ENCODE peak calls at places on chromosome 1, in nine cellular contexts. A is stimulated activated CD4-positive, alpha-beta T cell treated with anti-CD3 and anti-CD28 coated beads, Interleukin-1b, Interleukin-23, amount 100 ng/mL, for 4 hours; B is activated CD4-positive, alpha-beta T cell treated with anti-CD3 and anti-CD28 coated beads for 48 hours; Q is stimulated activated CD8-positive, alpha-beta memory T cell treated with anti-CD3 and anti-CD28 coated beads, Interleukin-15, amount 100 ng/mL, for 24 hours; M is GM23248; W is activated effector memory CD4-positive, alpha-beta T cell treated with Interleukin-2 at 50 U/mL for 16 hours; F is colonic mucosa; N is CD8-positive, alpha-beta memory T cell; R is NCI-H1092 treated with DMSO at 0.1 percent for 48 hours. J is an unnamed sample.

GRCh38 chr1:87151500-87152421 is 176.9 kb upstream of the LMO4 start:
- DNase-seq in A (no peak), B (peak; percentile 59), Q (peak; percentile 21), M (no peak), W (no peak), F (peak; percentile 58), N (no peak), R (peak; percentile 15), J (no peak)

GRCh38 chr1:190172636-190173410 is 304.8 kb downstream of the BRINP3 start:
- DNase-seq in A (no peak), B (no peak), Q (no peak), M (no peak), W (no peak), F (no peak), N (no peak), R (no peak), J (no peak)

GRCh38 chr1:183635112-183635605 is 424 bp downstream of the ARPC5 start:
- DNase-seq in A (no peak), B (peak; percentile 39), Q (no peak), M (peak; percentile 67), W (peak; percentile 4), F (peak; percentile 64), N (peak; percentile 17), R (peak; percentile 49), J (peak; percentile 47)

GRCh38 chr1:152768847-152769533 is 6.0 kb upstream of the LCE1F start:
- DNase-seq in A (no peak), B (no peak), Q (no peak), M (peak; percentile 84), W (no peak), F (no peak), N (no peak), R (no peak), J (no peak)

GRCh38 chr1:223665592-223666312 is at the start of gene CAPN8:
- DNase-seq in A (no peak), B (no peak), Q (no peak), M (peak; percentile 20), W (no peak), F (peak; percentile 83), N (no peak), R (no peak), J (no peak)

GRCh38 chr1:62386351-62387121 is 50.3 kb upstream of the USP1 start:
- DNase-seq in A (no peak), B (no peak), Q (no peak), M (no peak), W (no peak), F (no peak), N (no peak), R (no peak), J (no peak)

GRCh38 chr1:150550222-150551048 is 1.2 kb downstream of the ADAMTSL4 start:
- DNase-seq in A (no peak), B (no peak), Q (no peak), M (peak; percentile 46), W (no peak), F (no peak), N (no peak), R (no peak), J (no peak)

GRCh38 chr1:45009956-45010854 is 919 bp downstream of the HECTD3 start:
- DNase-seq in A (no peak), B (peak; percentile 56), Q (no peak), M (peak; percentile 45), W (peak; percentile 25), F (peak; percentile 81), N (no peak), R (no peak), J (no peak)

GRCh38 chr1:108661030-108661609 is at the start of gene HENMT1:
- DNase-seq in A (peak; percentile 63), B (peak; percentile 85), Q (peak; percentile 48), M (peak; percentile 88), W (peak; percentile 74), F (peak; percentile 63), N (peak; percentile 65), R (peak; percentile 60), J (no peak)

GRCh38 chr1:6889875-6890480 is 104.7 kb downstream of the CAMTA1 start:
- DNase-seq in A (peak; percentile 14), B (peak; percentile 53), Q (no peak), M (peak; percentile 82), W (no peak), F (peak; percentile 69), N (no peak), R (peak; percentile 54), J (peak; percentile 73)

J was measured in SJCRH30.